ENCODE peak calls at places on chromosomes 3 and 15, in five cellular contexts. G is astrocyte, U is GM03348, L is cardiac muscle cell, T is GM13977. X is an unnamed sample.

GRCh38 chr15:62075595-62076279 is 9.0 kb downstream of the C2CD4A start:
- DNase-seq in T (no peak), L (peak; percentile 46), U (no peak), G (peak; percentile 43), X (peak; percentile 71)

GRCh38 chr3:72490688-72491430 is 357.4 kb downstream of the SHQ1 start:
- DNase-seq in U (no peak), T (no peak), L (no peak), G (no peak), X (no peak)

GRCh38 chr3:53489401-53490130 is 4.8 kb upstream of the CACNA1D start:
- DNase-seq in U (no peak), T (no peak), L (no peak), G (no peak), X (no peak)

GRCh38 chr15:35168464-35168863 is 83.4 kb upstream of the NANOGP8 start:
- DNase-seq in T (no peak), G (peak; percentile 79), U (peak; percentile 21), L (peak; percentile 46), X (no peak)

GRCh38 chr3:55704521-55704920 is 217.4 kb upstream of the WNT5A start:
- DNase-seq in G (peak; percentile 68), L (no peak), T (no peak), U (peak; percentile 30), X (no peak)

GRCh38 chr3:38541800-38542199 is 45.7 kb downstream of the EXOG start:
- DNase-seq in G (no peak), T (no peak), U (no peak), L (peak; percentile 48), X (no peak)

GRCh38 chr15:74635228-74635627 is 19.6 kb downstream of the CLK3 start:
- DNase-seq in U (peak; percentile 78), T (peak; percentile 76), G (peak; percentile 29), L (peak; percentile 76), X (peak; percentile 72)

GRCh38 chr3:52044869-52045616 is 11.3 kb downstream of the DUSP7 start:
- DNase-seq in L (no peak), U (no peak), T (no peak), G (no peak), X (no peak)

GRCh38 chr3:150227839-150228238 is 180.3 kb upstream of the TSC22D2 start:
- DNase-seq in T (peak; percentile 55), U (peak; percentile 76), L (peak; percentile 83), G (no peak), X (peak; percentile 37)

GRCh38 chr3:191220908-191221307 is 21.9 kb downstream of the OSTN start:
- DNase-seq in G (no peak), U (no peak), L (peak; percentile 5), T (no peak), X (no peak)

GRCh38 chr3:58691997-58692396 is 25.4 kb upstream of the FAM3D start:
- DNase-seq in U (no peak), T (no peak), L (peak; percentile 3), G (peak; percentile 9), X (no peak)

GRCh38 chr15:85691350-85692240 is 103.1 kb downstream of the KLHL25 start:
- DNase-seq in U (no peak), G (no peak), L (no peak), T (no peak), X (peak; percentile 35)

GRCh38 chr3:152376351-152377183 is 107.8 kb downstream of the MBNL1 start:
- DNase-seq in L (peak; percentile 56), G (peak; percentile 56), U (no peak), T (peak; percentile 9), X (no peak)

GRCh38 chr15:76994001-76994400 is 925 bp upstream of the PSTPIP1 start:
- DNase-seq in T (no peak), L (no peak), U (no peak), G (no peak), X (peak; percentile 44)

GRCh38 chr3:123348471-123349200 is 100.3 kb downstream of the ADCY5 start:
- DNase-seq in G (no peak), U (no peak), T (no peak), L (no peak), X (no peak)

GRCh38 chr3:142929109-142929508 is 34.4 kb downstream of the PAQR9 start:
- DNase-seq in T (peak; percentile 48), G (no peak), U (peak; percentile 38), L (peak; percentile 48), X (peak; percentile 53)

GRCh38 chr3:170961616-170962400 is 53.4 kb upstream of the EIF5A2 start:
- DNase-seq in L (peak; percentile 66), T (no peak), U (peak; percentile 50), G (peak; percentile 40), X (no peak)

X was measured in stomach.